ENCODE peak calls at places on chromosomes 2 and 18, in five cellular contexts. X is IMR-90, S is astrocyte of the spinal cord, J is upper lobe of right lung, W is cardiac fibroblast. M is an unnamed sample.

GRCh38 chr2:201257941-201258665 is 2.2 kb upstream of the CASP8 start:
- DNase-seq in X (peak; percentile 79), S (peak; percentile 92), J (peak; percentile 89), W (peak; percentile 92), M (peak; percentile 57)

GRCh38 chr2:26634636-26635230 is 6.4 kb downstream of the CIB4 start:
- DNase-seq in X (no peak), S (no peak), J (peak; percentile 56), W (no peak), M (no peak)

GRCh38 chr2:177332041-177332991 is 60.3 kb upstream of the AGPS start:
- DNase-seq in X (peak; percentile 83), S (peak; percentile 83), J (no peak), W (peak; percentile 84), M (peak; percentile 72)

GRCh38 chr2:27860111-27860510 is 30.1 kb downstream of the RBKS start:
- DNase-seq in X (peak; percentile 90), S (peak; percentile 57), J (no peak), W (peak; percentile 90), M (peak; percentile 34)

GRCh38 chr2:189533274-189534035 is 47.1 kb downstream of the SLC40A1 start:
- DNase-seq in X (no peak), S (no peak), J (no peak), W (no peak), M (no peak)

GRCh38 chr2:101125374-101125773 is 25.8 kb downstream of the TBC1D8 start:
- DNase-seq in X (no peak), S (no peak), J (no peak), W (peak; percentile 60), M (no peak)

GRCh38 chr2:147082850-147083522 is 761.8 kb upstream of the ACVR2A start:
- DNase-seq in X (peak; percentile 62), S (peak; percentile 76), J (no peak), W (peak; percentile 82), M (peak; percentile 85)

GRCh38 chr2:150482667-150483260 is 4.7 kb downstream of the RND3 start:
- DNase-seq in X (peak; percentile 18), S (no peak), J (no peak), W (peak; percentile 30), M (no peak)

GRCh38 chr2:240479111-240479501 is 43.6 kb downstream of the GPC1 start:
- DNase-seq in X (no peak), S (no peak), J (peak; percentile 59), W (no peak), M (no peak)

GRCh38 chr2:193810533-193810932 is 1615.8 kb upstream of the TMEFF2 start:
- DNase-seq in X (no peak), S (peak; percentile 41), J (no peak), W (no peak), M (peak; percentile 76)

GRCh38 chr2:86031606-86032005 is 74.1 kb downstream of the POLR1A start:
- DNase-seq in X (no peak), S (no peak), J (no peak), W (no peak), M (no peak)

GRCh38 chr2:1883476-1883875 is 139.2 kb upstream of the PXDN start:
- DNase-seq in X (no peak), S (no peak), J (no peak), W (no peak), M (no peak)
- TF ChIP-seq CTCF in X (no peak), S (no peak), J (no peak), W (no peak), M (no peak)

DNA sequence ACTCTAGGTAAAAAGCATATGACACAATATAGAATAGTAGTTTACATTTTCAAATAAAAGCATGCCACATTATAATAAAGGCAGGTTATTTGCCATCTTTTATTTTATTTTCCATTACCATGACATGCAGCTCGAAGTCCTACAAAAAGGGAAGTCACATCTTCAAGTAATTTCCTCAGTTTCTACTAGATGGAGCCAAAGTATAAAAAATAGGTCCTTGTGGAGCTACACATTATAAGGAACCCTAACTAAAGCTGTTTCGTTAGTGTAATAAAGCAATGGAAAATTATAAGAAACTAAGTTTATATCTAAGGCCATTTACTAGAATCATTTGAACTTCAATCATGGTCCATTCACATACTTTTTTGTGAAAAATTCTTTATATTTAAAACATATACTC is 674.5 kb downstream of the KCNJ3 start:
- DNase-seq in X (no peak), S (peak; percentile 37), J (no peak), W (peak; percentile 41), M (peak; percentile 13)
- TF ChIP-seq CTCF in X (no peak), S (peak; percentile 25), J (peak; percentile 13), W (peak; percentile 11), M (no peak)

DNA sequence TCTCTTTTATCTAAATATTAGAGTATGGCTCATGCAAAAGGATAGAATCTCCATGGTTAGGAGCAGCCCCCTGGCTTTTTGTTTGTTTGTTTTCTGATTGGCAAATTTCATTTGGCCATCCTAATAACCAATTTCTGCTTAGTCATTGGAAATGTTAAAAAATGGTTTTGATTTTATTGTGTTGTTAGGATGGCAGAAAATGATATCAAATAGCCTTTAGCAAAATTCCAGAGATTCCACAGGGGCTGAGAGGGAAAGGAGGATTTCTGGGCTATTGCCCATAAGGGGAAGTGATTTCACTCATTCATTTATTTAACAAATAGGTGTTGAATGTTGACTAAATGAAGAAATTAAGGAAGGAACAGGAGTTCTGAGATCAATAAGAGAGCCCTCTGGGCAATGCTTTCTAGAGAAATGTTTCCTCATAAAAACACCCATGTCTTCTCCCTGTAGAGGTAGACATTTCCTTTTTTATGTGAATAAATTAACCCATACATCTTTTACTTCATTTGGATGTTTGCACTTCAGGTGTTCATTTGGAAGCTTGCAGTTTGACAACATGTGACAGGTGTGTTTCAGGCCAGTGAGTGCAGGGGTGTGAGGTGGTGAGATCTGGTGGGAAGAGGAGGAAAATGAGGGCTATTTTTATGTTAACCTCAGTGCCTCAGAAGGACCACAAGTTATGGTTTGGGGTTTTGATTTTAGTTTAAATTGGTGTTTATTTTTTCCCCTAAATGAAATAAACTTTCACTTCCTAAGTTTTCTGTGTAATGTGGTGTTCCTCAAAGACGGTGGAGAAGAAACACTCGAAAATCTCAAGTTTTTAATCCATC is 61.7 kb upstream of the EPC2 start:
- DNase-seq in X (peak; percentile 4), S (no peak), J (no peak), W (no peak), M (no peak)
- TF ChIP-seq CTCF in X (no peak), S (no peak), J (no peak), W (no peak), M (no peak)

GRCh38 chr2:106080955-106081354 is 113.1 kb downstream of the UXS1 start:
- DNase-seq in X (no peak), S (no peak), J (no peak), W (no peak), M (no peak)

GRCh38 chr2:106091219-106091618 is 102.9 kb downstream of the UXS1 start:
- DNase-seq in X (no peak), S (no peak), J (no peak), W (no peak), M (no peak)

GRCh38 chr2:106089611-106090010 is 104.5 kb downstream of the UXS1 start:
- DNase-seq in X (no peak), S (no peak), J (no peak), W (no peak), M (no peak)

GRCh38 chr2:106085441-106085911 is 108.6 kb downstream of the UXS1 start:
- DNase-seq in X (peak; percentile 39), S (peak; percentile 45), J (no peak), W (peak; percentile 75), M (no peak)
- TF ChIP-seq CTCF in X (peak; percentile 50), S (peak; percentile 48), J (peak; percentile 43), W (peak; percentile 63), M (peak; percentile 32)

GRCh38 chr18:52409732-52410131 is 69.7 kb downstream of the DCC start:
- DNase-seq in X (no peak), S (no peak), J (no peak), W (no peak), M (no peak)
- TF ChIP-seq CTCF in X (no peak), S (no peak), J (no peak), W (no peak), M (no peak)

DNA sequence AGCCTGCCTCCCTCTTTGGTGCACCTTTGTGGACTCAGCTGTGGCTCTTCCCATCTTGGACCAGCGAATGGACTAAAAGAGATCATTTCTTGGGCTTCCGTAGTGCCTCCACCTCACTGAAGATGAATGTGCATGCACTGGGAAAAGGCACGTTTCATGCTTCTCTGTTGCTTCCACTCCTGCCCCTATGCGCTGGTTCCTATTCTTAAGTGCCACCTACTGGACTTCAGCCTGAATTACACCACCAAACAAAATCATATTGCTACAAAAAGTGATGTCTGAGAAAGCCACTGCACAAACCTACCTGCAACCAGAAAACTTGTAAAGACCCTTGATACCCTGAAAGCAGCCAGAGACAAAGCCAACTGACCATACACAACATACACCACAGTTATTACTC is 695.6 kb downstream of the TSN start:
- DNase-seq in X (peak; percentile 21), S (peak; percentile 0), J (no peak), W (peak; percentile 65), M (no peak)
- TF ChIP-seq CTCF in X (peak; percentile 62), S (peak; percentile 45), J (peak; percentile 57), W (peak; percentile 69), M (peak; percentile 44)